ENCODE peak calls at places on chromosomes 7 and 10, in five cellular contexts. W is HepG2, Q is K562, E is H1, N is GM12878. Z is an unnamed sample.

GRCh38 chr10:17348111-17349008 is 106.0 kb downstream of the ST8SIA6 start:
- DNase-seq in N (no peak), W (no peak), Q (peak; percentile 75), E (no peak), Z (peak; percentile 83)

GRCh38 chr7:152459724-152460251 is 24.0 kb upstream of the KMT2C start:
- DNase-seq in E (no peak), W (no peak), N (no peak), Q (peak; percentile 21), Z (no peak)

GRCh38 chr10:128124813-128125403 is 1.3 kb downstream of the MKI67 start:
- DNase-seq in N (no peak), E (no peak), W (no peak), Q (peak; percentile 13), Z (no peak)

GRCh38 chr10:89144836-89145235 is 62.3 kb downstream of the CH25H start:
- DNase-seq in W (no peak), Q (no peak), N (no peak), E (no peak), Z (no peak)

GRCh38 chr7:34849163-34849960 is 187.9 kb downstream of the DPY19L1 start:
- DNase-seq in E (no peak), N (no peak), W (peak; percentile 6), Q (no peak), Z (no peak)

GRCh38 chr10:60454336-60454735 is 64.7 kb upstream of the ANK3 start:
- DNase-seq in E (no peak), N (no peak), Q (no peak), W (no peak), Z (no peak)

GRCh38 chr10:74826142-74827044 is at the start of gene KAT6B:
- DNase-seq in N (peak; percentile 100), Q (peak; percentile 99), E (peak; percentile 99), W (peak; percentile 100), Z (peak; percentile 100)

GRCh38 chr7:148720472-148720871 is 21.8 kb downstream of the CUL1 start:
- DNase-seq in E (no peak), N (no peak), Q (no peak), W (no peak), Z (no peak)

GRCh38 chr10:32403091-32403490 is 42.8 kb upstream of the CCDC7 start:
- DNase-seq in N (no peak), E (no peak), W (no peak), Q (no peak), Z (no peak)

GRCh38 chr7:142805350-142806020 is 34.7 kb downstream of the PRSS2 start:
- DNase-seq in N (no peak), Q (no peak), W (no peak), E (no peak), Z (no peak)

GRCh38 chr7:138935438-138936079 is 45.6 kb downstream of the KIAA1549 start:
- DNase-seq in Q (peak; percentile 66), E (peak; percentile 33), W (no peak), N (no peak), Z (peak; percentile 55)

GRCh38 chr7:106015586-106016218 is 52.6 kb downstream of the CDHR3 start:
- DNase-seq in W (no peak), N (no peak), Q (peak; percentile 75), E (no peak), Z (no peak)

GRCh38 chr7:114085592-114086490 is 167.0 kb upstream of the PPP1R3A start:
- DNase-seq in Q (no peak), W (no peak), N (no peak), E (no peak), Z (peak; percentile 64)
- TF ChIP-seq POLR2A in Q (no peak), W (no peak), N (no peak), E (peak; percentile 13), Z (no peak)

DNA sequence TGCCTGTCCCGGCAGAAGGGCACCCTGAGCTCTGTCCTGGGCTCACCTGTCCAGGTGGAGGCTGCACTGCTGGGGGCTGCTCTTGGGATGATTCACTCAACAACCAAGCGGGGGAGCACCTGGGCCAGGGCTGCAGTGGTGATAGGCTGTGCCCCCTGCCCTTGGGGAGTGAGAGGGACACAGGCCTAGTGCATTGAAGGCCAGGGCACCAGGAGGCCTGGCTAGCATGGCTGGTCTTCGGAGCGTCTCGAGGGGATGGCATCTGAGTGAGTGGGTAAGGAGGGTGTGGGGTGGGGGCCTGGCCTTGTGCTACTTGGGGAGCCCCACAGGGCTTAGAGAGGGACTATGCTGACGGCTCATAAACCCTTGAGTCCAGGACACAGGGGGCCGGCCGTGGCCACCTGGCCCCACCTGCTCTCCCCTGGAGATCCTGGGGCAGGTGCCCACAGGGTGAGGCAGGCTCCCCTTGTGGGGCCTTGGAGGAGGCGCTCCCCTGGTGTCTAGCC is 3.1 kb downstream of the PWWP2B start:
- DNase-seq in Q (no peak), W (no peak), E (no peak), N (no peak), Z (no peak)
- H3K4me1 ChIP-seq in Q (peaks cover 5% of the 10 kb centered on the region), W (peaks cover 18% of the 10 kb centered on the region), E (no peaks in the 10 kb centered on the region), N (peaks cover 8% of the 10 kb centered on the region), Z (peaks cover 27% of the 10 kb centered on the region)

DNA sequence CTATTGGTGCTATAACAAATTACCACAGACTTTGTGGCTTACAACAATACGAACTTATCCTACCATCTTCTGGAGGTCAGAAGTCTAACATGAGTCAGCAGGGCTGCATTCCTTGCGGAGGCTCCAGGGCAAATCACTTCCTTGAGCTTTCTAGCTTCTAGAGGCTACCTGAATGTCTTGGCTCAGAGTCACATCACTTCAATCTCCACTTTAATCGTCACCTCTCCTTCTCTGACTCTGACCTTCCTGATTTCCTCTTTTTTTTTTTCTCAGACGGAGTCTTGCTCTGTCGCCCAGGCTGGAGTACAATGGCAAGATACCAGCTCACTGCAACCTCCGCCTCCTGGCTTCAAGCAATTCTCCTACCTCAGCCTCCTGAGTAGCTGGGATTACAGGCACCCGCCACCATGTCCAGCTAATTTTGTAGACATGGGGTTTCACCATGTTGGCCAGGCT is 44.6 kb upstream of the ANAPC16 start:
- DNase-seq in E (no peak), Q (no peak), W (peak; percentile 17), N (no peak), Z (peak; percentile 92)
- TF ChIP-seq SIN3A in E (no peak), Q (no peak), W (no peak), N (no peak), Z (peak; percentile 74)

DNA sequence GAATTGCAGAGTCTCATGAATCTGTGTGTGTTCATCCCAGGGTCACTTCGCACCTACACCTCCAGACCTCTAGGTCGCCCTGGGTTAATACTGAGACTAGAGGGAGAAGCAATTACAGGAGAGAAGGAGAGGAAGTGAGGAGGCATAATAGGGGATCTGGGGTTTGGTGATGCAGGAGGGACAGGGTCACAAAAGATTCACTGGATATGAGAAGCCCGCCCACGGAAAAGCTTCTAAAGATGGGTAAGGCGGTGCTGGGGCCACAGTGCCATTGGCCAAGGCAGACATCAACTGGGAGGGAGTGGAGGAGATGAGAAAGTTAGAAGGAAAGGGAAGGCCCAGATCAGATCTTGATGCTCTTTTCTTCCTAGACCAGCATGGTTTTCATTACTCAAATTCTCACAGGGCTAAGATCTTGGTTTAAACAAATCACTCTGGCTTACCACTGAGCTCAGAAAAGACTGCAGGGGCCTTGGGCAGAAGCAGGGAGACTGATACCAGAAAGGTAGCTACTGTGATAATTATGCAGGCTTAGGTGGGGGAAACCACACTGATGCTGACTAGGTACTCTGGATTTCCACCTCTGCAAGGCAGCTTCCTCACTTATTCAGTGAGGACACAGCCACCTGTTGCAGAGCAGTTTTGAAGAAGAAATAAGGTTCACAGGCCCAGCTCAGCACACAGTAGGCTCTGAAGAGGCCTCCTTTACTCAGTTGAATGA is 17.4 kb upstream of the ZNF273 start:
- DNase-seq in N (no peak), Q (no peak), W (no peak), E (no peak), Z (no peak)
- TF ChIP-seq POLR2A in N (no peak), Q (no peak), W (no peak), E (no peak), Z (no peak)

Z was measured in HCT116.